ENCODE peak calls at places on chromosomes 4 and X, in eight cellular contexts. C is fibroblast of the conjunctiva; A is CD4-positive, alpha-beta memory T cell; N is cardiac muscle cell; B is hypothalamus; Z is activated CD8-positive, alpha-beta memory T cell treated with anti-CD3 and anti-CD28 coated beads for 48 hours; X is mesendoderm; H is D341Med. G is an unnamed sample.

GRCh38 chr4:86720508-86721068 is 126.5 kb downstream of the PTPN13 start:
- DNase-seq in C (no peak), A (no peak), N (no peak), B (no peak), Z (no peak), X (no peak), H (no peak), G (no peak)

GRCh38 chrX:65920620-65921019 is 119.3 kb downstream of the VSIG4 start:
- DNase-seq in C (no peak), A (no peak), N (no peak), B (no peak), Z (no peak), X (peak; percentile 56), H (no peak), G (no peak)

GRCh38 chr4:112082954-112083586 is 62.2 kb upstream of the FAM241A start:
- DNase-seq in C (no peak), A (no peak), N (no peak), B (no peak), Z (no peak), X (no peak), H (no peak), G (no peak)

GRCh38 chrX:101108293-101108692 is 10.3 kb downstream of the CENPI start:
- DNase-seq in C (no peak), A (no peak), N (no peak), B (no peak), Z (no peak), X (no peak), H (no peak), G (no peak)

GRCh38 chr4:23279377-23279988 is 586.7 kb downstream of the GBA3 start:
- DNase-seq in C (no peak), A (no peak), N (no peak), B (no peak), Z (no peak), X (no peak), H (no peak), G (no peak)

GRCh38 chr4:111268769-111269414 is 646.0 kb upstream of the PITX2 start:
- DNase-seq in C (peak; percentile 2), A (no peak), N (no peak), B (no peak), Z (no peak), X (no peak), H (no peak), G (no peak)

GRCh38 chrX:41475611-41476241 is 28.6 kb downstream of the NYX start:
- DNase-seq in C (no peak), A (no peak), N (no peak), B (peak; percentile 19), Z (no peak), X (peak; percentile 81), H (no peak), G (no peak)

GRCh38 chrX:15882704-15883539 is 28.3 kb upstream of the AP1S2 start:
- DNase-seq in C (no peak), A (no peak), N (peak; percentile 59), B (no peak), Z (no peak), X (no peak), H (no peak), G (no peak)

GRCh38 chr4:106796866-106797265 is 239.2 kb downstream of the DKK2 start:
- DNase-seq in C (no peak), A (no peak), N (no peak), B (no peak), Z (no peak), X (no peak), H (no peak), G (no peak)

GRCh38 chr4:1402516-1403101 is 3.6 kb downstream of the NKX1-1 start:
- DNase-seq in C (no peak), A (no peak), N (no peak), B (no peak), Z (no peak), X (no peak), H (peak; percentile 75), G (no peak)

GRCh38 chrX:13078739-13079444 is 34.5 kb upstream of the FAM9C start:
- DNase-seq in C (peak; percentile 78), A (no peak), N (no peak), B (no peak), Z (no peak), X (no peak), H (no peak), G (no peak)

GRCh38 chrX:118585296-118585695 is 89.7 kb downstream of the DOCK11 start:
- DNase-seq in C (no peak), A (no peak), N (no peak), B (no peak), Z (no peak), X (no peak), H (no peak), G (no peak)

GRCh38 chr4:52611030-52611555 is 48.0 kb downstream of the USP46 start:
- DNase-seq in C (no peak), A (no peak), N (peak; percentile 30), B (no peak), Z (no peak), X (no peak), H (no peak), G (no peak)

GRCh38 chrX:142994988-142995387 is 30.7 kb upstream of the SPANXN4 start:
- DNase-seq in C (no peak), A (no peak), N (no peak), B (no peak), Z (no peak), X (no peak), H (no peak), G (no peak)

GRCh38 chr4:20395160-20395773 is 143.6 kb downstream of the SLIT2 start:
- DNase-seq in C (peak; percentile 14), A (no peak), N (peak; percentile 63), B (peak; percentile 19), Z (no peak), X (peak; percentile 86), H (peak; percentile 50), G (no peak)

GRCh38 chrX:9383655-9384054 is 81.2 kb upstream of the TBL1X start:
- DNase-seq in C (no peak), A (no peak), N (no peak), B (no peak), Z (no peak), X (no peak), H (no peak), G (no peak)

GRCh38 chrX:140918398-140919043 is 83.9 kb upstream of the SPANXB1 start:
- DNase-seq in C (peak; percentile 53), A (peak; percentile 78), N (peak; percentile 55), B (peak; percentile 0), Z (no peak), X (peak; percentile 95), H (peak; percentile 45), G (peak; percentile 11)

GRCh38 chrX:132837126-132837525 is 121.3 kb downstream of the HS6ST2 start:
- DNase-seq in C (no peak), A (no peak), N (no peak), B (no peak), Z (no peak), X (no peak), H (no peak), G (no peak)

GRCh38 chr4:134276476-134276875 is 74.9 kb upstream of the PABPC4L start:
- DNase-seq in C (no peak), A (no peak), N (no peak), B (no peak), Z (no peak), X (no peak), H (no peak), G (no peak)

GRCh38 chr4:98662619-98663225 is 4.3 kb upstream of the TSPAN5 start:
- DNase-seq in C (no peak), A (peak; percentile 47), N (no peak), B (no peak), Z (no peak), X (peak; percentile 38), H (no peak), G (no peak)

GRCh38 chr4:141229408-141230101 is 8.9 kb downstream of the ZNF330 start:
- DNase-seq in C (no peak), A (no peak), N (no peak), B (no peak), Z (no peak), X (no peak), H (no peak), G (no peak)

GRCh38 chr4:20126906-20127305 is 124.8 kb upstream of the SLIT2 start:
- DNase-seq in C (no peak), A (no peak), N (no peak), B (no peak), Z (no peak), X (no peak), H (no peak), G (no peak)

GRCh38 chr4:7904942-7905341 is 34.7 kb downstream of the AFAP1 start:
- DNase-seq in C (peak; percentile 96), A (no peak), N (no peak), B (no peak), Z (no peak), X (no peak), H (no peak), G (no peak)

GRCh38 chr4:127965803-127966175 is 583 bp downstream of the ABHD18 start:
- DNase-seq in C (no peak), A (peak; percentile 74), N (peak; percentile 49), B (peak; percentile 51), Z (peak; percentile 51), X (peak; percentile 80), H (peak; percentile 77), G (peak; percentile 67)

GRCh38 chr4:110854021-110854678 is 231.3 kb upstream of the PITX2 start:
- DNase-seq in C (peak; percentile 44), A (no peak), N (no peak), B (no peak), Z (no peak), X (peak; percentile 42), H (no peak), G (no peak)

GRCh38 chr4:1601533-1601835 is 82.6 kb downstream of the FAM53A start:
- DNase-seq in C (no peak), A (no peak), N (no peak), B (no peak), Z (no peak), X (no peak), H (no peak), G (no peak)

GRCh38 chrX:119236599-119237525 is 777 bp downstream of the PGRMC1 start:
- DNase-seq in C (no peak), A (peak; percentile 9), N (peak; percentile 59), B (peak; percentile 10), Z (no peak), X (peak; percentile 26), H (peak; percentile 54), G (no peak)

GRCh38 chrX:54452920-54453319 is 12.7 kb downstream of the TSR2 start:
- DNase-seq in C (no peak), A (no peak), N (peak; percentile 16), B (no peak), Z (no peak), X (peak; percentile 78), H (peak; percentile 67), G (no peak)

GRCh38 chr4:171794528-171794927 is 18.7 kb upstream of the GALNTL6 start:
- DNase-seq in C (no peak), A (no peak), N (peak; percentile 27), B (no peak), Z (no peak), X (peak; percentile 25), H (no peak), G (no peak)

GRCh38 chrX:101252634-101253033 is 33.0 kb downstream of the DRP2 start:
- DNase-seq in C (no peak), A (no peak), N (no peak), B (no peak), Z (no peak), X (no peak), H (no peak), G (no peak)

GRCh38 chr4:31518796-31519250 is 798.7 kb downstream of the PCDH7 start:
- DNase-seq in C (peak; percentile 18), A (no peak), N (no peak), B (no peak), Z (no peak), X (no peak), H (no peak), G (no peak)

GRCh38 chrX:151175283-151176062 is 911 bp upstream of the GPR50 start:
- DNase-seq in C (no peak), A (no peak), N (peak; percentile 6), B (no peak), Z (no peak), X (no peak), H (no peak), G (no peak)

GRCh38 chr4:183618681-183619080 is 40.3 kb downstream of the RWDD4 start:
- DNase-seq in C (no peak), A (no peak), N (no peak), B (no peak), Z (no peak), X (no peak), H (no peak), G (no peak)

GRCh38 chrX:34810364-34810763 is 132.2 kb upstream of the FAM47B start:
- DNase-seq in C (no peak), A (no peak), N (no peak), B (no peak), Z (no peak), X (no peak), H (no peak), G (no peak)

G was measured in naive B cell.